ENCODE peak calls at places on chromosome 2, in five cellular contexts. K is heart left ventricle, M is breast epithelium, W is A549, J is vagina. V is an unnamed sample.
A peak's percentile ranks its signal among the peaks of the same experiment; 100 is the strongest.

GRCh38 chr2:224408676-224409075 is 6.8 kb upstream of the FAM124B start:
- DNase-seq in K (no peak), W (no peak), J (no peak), M (no peak), V (no peak)

GRCh38 chr2:210481601-210482124 is 5.1 kb upstream of the LANCL1 start:
- DNase-seq in W (no peak), M (no peak), J (no peak), K (no peak), V (no peak)

GRCh38 chr2:61221819-61222218 is 59.8 kb downstream of the C2orf74 start:
- DNase-seq in M (no peak), K (no peak), W (no peak), J (no peak), V (no peak)

GRCh38 chr2:98912957-98913915 is 22.8 kb downstream of the CRACDL start:
- DNase-seq in W (no peak), J (peak; percentile 52), K (no peak), M (no peak), V (no peak)

GRCh38 chr2:59816075-59816474 is 737.4 kb downstream of the BCL11A start:
- DNase-seq in W (no peak), M (no peak), K (no peak), J (no peak), V (no peak)

GRCh38 chr2:109175350-109175678 is 46.3 kb downstream of the SH3RF3 start:
- DNase-seq in M (no peak), J (no peak), K (no peak), W (no peak), V (no peak)

GRCh38 chr2:53787911-53788289 is 1.1 kb downstream of the ERLEC1 start:
- DNase-seq in W (no peak), M (no peak), J (no peak), K (no peak), V (no peak)

GRCh38 chr2:231673348-231673770 is 35.0 kb upstream of the PTMA start:
- DNase-seq in W (peak; percentile 95), M (no peak), J (no peak), K (peak; percentile 76), V (no peak)

DNA sequence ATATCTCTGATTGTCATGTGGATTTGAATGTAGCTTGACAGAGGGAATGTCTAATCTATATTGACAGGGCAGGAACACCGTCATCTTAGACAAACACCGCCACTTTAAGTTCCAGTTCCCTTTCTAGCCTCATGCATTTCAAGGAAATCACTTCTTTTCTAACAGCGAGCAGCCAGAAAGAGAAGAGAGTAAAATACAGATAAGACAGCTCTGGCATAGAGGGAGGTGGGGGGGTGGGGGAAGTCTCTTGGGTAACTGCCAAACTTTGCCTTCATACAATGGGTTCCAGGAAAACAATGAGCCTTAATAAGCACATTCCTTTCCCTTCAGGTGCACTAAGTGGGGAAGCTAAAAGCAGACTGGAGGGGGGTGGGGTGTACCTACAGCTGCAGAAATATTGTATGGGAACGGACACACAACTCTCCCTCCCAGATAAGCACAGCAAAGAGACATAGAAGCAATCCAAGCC is 37.2 kb downstream of the CASP10 start:
- DNase-seq in W (no peak), M (no peak), K (no peak), J (no peak), V (no peak)
- H3K27ac ChIP-seq in W (no peak overlapping the region), M (peak overlapping the region; percentile 17), K (peak overlapping the region; percentile 51), J (no peak overlapping the region), V (no peak overlapping the region)

GRCh38 chr2:1856481-1856880 is 112.2 kb upstream of the PXDN start:
- DNase-seq in K (no peak), J (no peak), M (no peak), W (no peak), V (no peak)
- TF ChIP-seq CTCF in K (no peak), J (no peak), M (no peak), W (no peak), V (no peak)

GRCh38 chr2:234679766-234680687 is 183.1 kb upstream of the ARL4C start:
- DNase-seq in W (peak; percentile 91), K (peak; percentile 64), J (no peak), M (no peak), V (no peak)
- H3K4me1 ChIP-seq in W (peaks cover 79% of the 10 kb centered on the region), K (no peaks in the 10 kb centered on the region), J (peaks cover 20% of the 10 kb centered on the region), M (no peaks in the 10 kb centered on the region), V (no peaks in the 10 kb centered on the region)

GRCh38 chr2:96873651-96874096 is 3.8 kb upstream of the SEMA4C start:
- DNase-seq in M (no peak), W (no peak), K (peak; percentile 86), J (no peak), V (no peak)
- H3K27ac ChIP-seq in M (peak overlapping the region; percentile 65), W (no peak overlapping the region), K (peak overlapping the region; percentile 92), J (peak overlapping the region; percentile 54), V (no peak overlapping the region)

DNA sequence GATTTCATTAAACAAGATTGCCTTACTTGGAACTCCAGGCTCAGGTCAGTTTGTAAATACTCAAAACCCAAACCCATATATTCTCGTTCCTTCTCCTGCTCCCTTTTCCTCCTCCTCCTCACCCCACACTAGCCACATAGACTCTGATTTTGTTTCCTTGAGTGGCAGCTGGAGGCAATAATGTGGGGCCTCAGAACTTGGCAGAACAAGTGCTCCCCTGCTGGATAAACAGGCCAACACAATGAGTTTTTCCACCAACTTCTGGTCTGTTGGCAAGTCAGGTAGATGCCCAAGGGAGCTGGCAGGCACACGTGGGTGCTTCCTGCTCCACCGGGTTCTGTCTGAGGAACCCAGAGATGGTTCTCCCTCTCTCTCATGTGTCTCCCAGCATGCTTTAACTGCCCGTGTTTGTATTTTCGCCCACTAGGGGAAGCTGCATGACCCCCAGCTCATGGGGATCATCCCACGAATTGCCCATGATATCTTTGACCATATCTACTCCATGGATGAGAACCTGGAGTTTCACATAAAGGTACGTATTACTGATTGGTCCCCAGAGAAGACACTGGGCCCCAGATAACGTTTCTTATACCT is 61.9 kb downstream of the KIF5C start:
- DNase-seq in K (no peak), M (no peak), W (peak; percentile 9), J (no peak), V (no peak)
- TF ChIP-seq CTCF in K (no peak), M (no peak), W (no peak), J (no peak), V (no peak)

GRCh38 chr2:156155319-156155718 is 177.2 kb downstream of the NR4A2 start:
- DNase-seq in J (no peak), M (no peak), W (no peak), K (no peak), V (no peak)

GRCh38 chr2:156151351-156151750 is 181.2 kb downstream of the NR4A2 start:
- DNase-seq in W (no peak), M (no peak), K (no peak), J (no peak), V (no peak)

GRCh38 chr2:156157670-156158069 is 174.9 kb downstream of the NR4A2 start:
- DNase-seq in W (no peak), M (no peak), J (no peak), K (no peak), V (no peak)

GRCh38 chr2:156156580-156156979 is 175.9 kb downstream of the NR4A2 start:
- DNase-seq in K (no peak), J (no peak), W (no peak), M (no peak), V (no peak)
- H3K4me1 ChIP-seq in K (no peaks in the 10 kb centered on the region), J (no peaks in the 10 kb centered on the region), W (no peaks in the 10 kb centered on the region), M (no peaks in the 10 kb centered on the region), V (no peaks in the 10 kb centered on the region)

GRCh38 chr2:237161239-237161638 is 75.5 kb downstream of the COPS8 start:
- DNase-seq in K (peak; percentile 76), M (no peak), W (no peak), J (no peak), V (no peak)
- H3K27ac ChIP-seq in K (peak overlapping the region; percentile 79), M (peak overlapping the region; percentile 86), W (no peak overlapping the region), J (peak overlapping the region; percentile 98), V (no peak overlapping the region)

DNA sequence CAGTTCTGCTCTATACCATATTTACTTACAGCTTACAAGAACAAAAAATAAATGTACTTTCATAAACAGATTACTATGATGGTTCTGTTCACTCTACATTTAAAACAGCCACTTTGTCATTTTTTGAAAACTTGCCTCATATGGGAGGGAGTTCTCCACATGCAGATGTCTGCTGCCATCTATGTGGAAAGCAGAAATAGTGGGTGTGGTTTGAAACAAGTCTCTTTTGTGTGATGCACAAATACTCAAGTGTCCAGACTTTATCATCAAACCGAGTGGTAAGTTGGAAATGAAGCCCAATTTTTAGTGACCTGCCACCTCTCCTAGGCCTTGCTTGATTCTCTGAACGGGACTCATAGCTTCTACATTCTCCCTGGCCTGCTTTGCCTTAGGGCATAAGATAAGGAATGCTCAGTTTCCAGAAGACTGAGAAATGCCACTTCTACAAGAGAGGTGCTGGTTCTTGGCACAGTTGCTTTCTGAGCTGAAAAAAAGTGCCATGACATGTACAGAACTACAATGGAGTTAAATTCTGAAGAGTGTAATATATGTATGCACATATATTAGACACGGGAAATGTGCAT is 221.1 kb downstream of the SLC8A1 start:
- DNase-seq in M (no peak), K (no peak), W (no peak), J (no peak), V (no peak)
- TF ChIP-seq CTCF in M (no peak), K (no peak), W (no peak), J (no peak), V (no peak)

GRCh38 chr2:197894751-197895274 is 90.4 kb downstream of the PLCL1 start:
- DNase-seq in W (no peak), J (no peak), M (no peak), K (no peak), V (no peak)
- H3K4me1 ChIP-seq in W (no peaks in the 10 kb centered on the region), J (no peaks in the 10 kb centered on the region), M (no peaks in the 10 kb centered on the region), K (peaks cover 10% of the 10 kb centered on the region), V (peaks cover 16% of the 10 kb centered on the region)